ENCODE peak calls at places on chromosomes 12 and 14, in seven cellular contexts. C is activated naive CD4-positive, alpha-beta T cell; S is breast epithelium; O is uterus; X is HCEC 1CT; B is GM04503; U is AG10803. N is an unnamed sample.

GRCh38 chr12:9332564-9332963 is 124.4 kb upstream of the PZP start:
- DNase-seq in S (no peak), B (no peak), U (no peak), X (no peak), O (no peak), C (no peak), N (no peak)

GRCh38 chr12:64452559-64453329 is 824 bp downstream of the TBK1 start:
- DNase-seq in X (peak), U (peak), O (no peak), S (no peak), B (peak), C (no peak), N (peak)

GRCh38 chr14:72643317-72643801 is 250.5 kb downstream of the DPF3 start:
- DNase-seq in X (peak), S (no peak), O (no peak), B (peak), C (no peak), U (peak), N (peak)

GRCh38 chr12:114760151-114760877 is 76.3 kb upstream of the TBX3 start:
- DNase-seq in U (no peak), B (no peak), C (no peak), S (no peak), O (no peak), X (no peak), N (no peak)

GRCh38 chr12:121799842-121800693 is 3.7 kb upstream of the SETD1B start:
- DNase-seq in O (peak), B (no peak), S (peak), X (peak), C (peak), U (peak), N (no peak)

GRCh38 chr12:131112690-131113290 is 159.1 kb downstream of the ADGRD1 start:
- DNase-seq in B (no peak), X (no peak), C (no peak), O (no peak), S (no peak), U (no peak), N (no peak)

GRCh38 chr12:110316861-110317260 is 35.8 kb downstream of the ATP2A2 start:
- DNase-seq in S (no peak), O (peak), U (peak), C (no peak), B (peak), X (peak), N (peak)

GRCh38 chr14:20690848-20691640 is 2.5 kb downstream of the ANG start:
- DNase-seq in U (peak), S (no peak), B (peak), C (no peak), X (peak), O (peak), N (peak)

GRCh38 chr14:50397461-50398196 is 948 bp upstream of the CDKL1 start:
- DNase-seq in O (peak), C (no peak), U (peak), S (no peak), X (peak), B (no peak), N (peak)

GRCh38 chr12:21478756-21479455 is 22.5 kb downstream of the RECQL start:
- DNase-seq in U (no peak), X (no peak), O (no peak), S (no peak), C (no peak), B (no peak), N (no peak)

GRCh38 chr14:80485764-80486163 is 274.5 kb upstream of the DIO2 start:
- DNase-seq in X (no peak), C (no peak), U (no peak), O (no peak), B (no peak), S (no peak), N (no peak)

GRCh38 chr12:130948136-130948535 is 5.6 kb upstream of the ADGRD1 start:
- DNase-seq in X (no peak), B (no peak), C (no peak), O (no peak), U (no peak), S (no peak), N (no peak)

GRCh38 chr12:43318002-43318401 is 234.0 kb downstream of the ADAMTS20 start:
- DNase-seq in C (no peak), X (no peak), S (no peak), U (no peak), O (no peak), B (no peak), N (no peak)

GRCh38 chr12:132271755-132272092 is 57.7 kb downstream of the GALNT9 start:
- DNase-seq in X (no peak), B (no peak), U (no peak), O (no peak), C (no peak), S (no peak), N (no peak)

GRCh38 chr14:69945905-69946304 is 66.7 kb downstream of the SMOC1 start:
- DNase-seq in C (no peak), X (no peak), O (no peak), U (no peak), S (no peak), B (no peak), N (no peak)

GRCh38 chr12:109720152-109720855 is 6.7 kb downstream of the FAM222A start:
- DNase-seq in C (no peak), O (no peak), S (no peak), U (no peak), B (no peak), X (no peak), N (no peak)

GRCh38 chr12:46071769-46072624 is 81.6 kb upstream of the SCAF11 start:
- DNase-seq in B (peak), S (peak), U (peak), O (peak), C (peak), X (peak), N (peak)

GRCh38 chr12:15472036-15472435 is 149.7 kb downstream of the PTPRO start:
- DNase-seq in X (no peak), O (no peak), B (no peak), C (no peak), S (no peak), U (no peak), N (no peak)

GRCh38 chr12:65836419-65837197 is 12.3 kb downstream of the HMGA2 start:
- DNase-seq in O (no peak), X (no peak), B (no peak), S (no peak), U (no peak), C (no peak), N (no peak)

GRCh38 chr12:119964876-119965275 is 24.2 kb upstream of the BICDL1 start:
- DNase-seq in X (no peak), C (no peak), O (no peak), S (no peak), U (no peak), B (no peak), N (no peak)

GRCh38 chr12:32501835-32502333 is 102.5 kb downstream of the FGD4 start:
- DNase-seq in X (peak), B (peak), O (peak), S (no peak), C (no peak), U (peak), N (no peak)

GRCh38 chr14:20622816-20623291 is 18.6 kb downstream of the OR6S1 start:
- DNase-seq in S (no peak), O (no peak), B (no peak), C (no peak), X (no peak), U (no peak), N (no peak)

GRCh38 chr14:24437736-24438067 is 4.9 kb downstream of the SDR39U1 start:
- DNase-seq in B (no peak), C (no peak), S (no peak), U (no peak), X (no peak), O (no peak), N (no peak)

GRCh38 chr14:59566281-59566680 is 10.3 kb downstream of the CCDC175 start:
- DNase-seq in C (no peak), B (no peak), U (no peak), X (no peak), S (no peak), O (no peak), N (no peak)

GRCh38 chr12:1644523-1645438 is 15.8 kb downstream of the WNT5B start:
- DNase-seq in X (no peak), U (peak), O (peak), B (peak), C (no peak), S (peak), N (no peak)

GRCh38 chr14:74911704-74912103 is 11.4 kb downstream of the RPS6KL1 start:
- DNase-seq in S (no peak), X (no peak), C (no peak), U (no peak), B (no peak), O (no peak), N (no peak)

GRCh38 chr12:113676117-113676516 is 204.4 kb upstream of the LHX5 start:
- DNase-seq in B (no peak), X (no peak), C (no peak), O (no peak), U (no peak), S (no peak), N (no peak)

N was measured in HS-5.